ENCODE peak calls at places on chromosomes 4 and X, in five cellular contexts. F, Q, W, R and X are unnamed samples.

GRCh38 chr4:151690164-151690856 is 70.5 kb downstream of the GATB start:
- DNase-seq in F (peak), Q (no peak), W (no peak), R (no peak), X (peak)

GRCh38 chr4:139582044-139582443 is 26.0 kb upstream of the SETD7 start:
- DNase-seq in F (no peak), W (no peak), R (no peak), Q (no peak), X (no peak)

GRCh38 chr4:30847157-30847556 is 127.0 kb downstream of the PCDH7 start:
- DNase-seq in Q (no peak), R (peak), F (no peak), W (no peak), X (no peak)

GRCh38 chr4:7379719-7380118 is 55.0 kb downstream of the PSAPL1 start:
- DNase-seq in R (peak), W (no peak), F (no peak), Q (no peak), X (no peak)

GRCh38 chr4:168541608-168541953 is 44.7 kb downstream of the PALLD start:
- DNase-seq in Q (no peak), R (no peak), F (peak), W (no peak), X (peak)

GRCh38 chrX:73850124-73851013 is 287.4 kb downstream of the CHIC1 start:
- DNase-seq in F (no peak), R (no peak), W (no peak), Q (peak), X (peak)

GRCh38 chrX:103367502-103367901 is 8.8 kb upstream of the BEX3 start:
- DNase-seq in R (no peak), Q (no peak), W (no peak), F (no peak), X (no peak)

GRCh38 chr4:186228514-186228894 is 1.2 kb downstream of the KLKB1 start:
- DNase-seq in W (no peak), F (no peak), R (no peak), Q (no peak), X (no peak)

GRCh38 chrX:134502686-134503085 is 42.7 kb downstream of the HPRT1 start:
- DNase-seq in R (no peak), W (no peak), Q (no peak), F (no peak), X (no peak)

GRCh38 chrX:152573866-152574265 is 63.8 kb upstream of the GABRQ start:
- DNase-seq in F (no peak), W (no peak), Q (no peak), R (no peak), X (no peak)

GRCh38 chrX:136694491-136695087 is 46.6 kb downstream of the CD40LG start:
- DNase-seq in F (no peak), W (no peak), Q (peak), R (no peak), X (peak)

GRCh38 chr4:108432418-108432817 is 188.0 kb upstream of the RPL34 start:
- DNase-seq in W (no peak), R (no peak), F (no peak), Q (no peak), X (no peak)

GRCh38 chr4:109981936-109982335 is 69.3 kb downstream of the EGF start:
- DNase-seq in Q (no peak), W (no peak), R (no peak), F (no peak), X (no peak)

GRCh38 chr4:109979932-109980717 is 67.4 kb downstream of the EGF start:
- DNase-seq in W (no peak), F (peak), R (no peak), Q (no peak), X (peak)

GRCh38 chr4:109976189-109976588 is 63.5 kb downstream of the EGF start:
- DNase-seq in R (no peak), Q (no peak), W (no peak), F (no peak), X (no peak)

GRCh38 chr4:109977854-109978501 is 65.3 kb downstream of the EGF start:
- DNase-seq in F (peak), W (no peak), R (no peak), Q (no peak), X (peak)

GRCh38 chr4:109978704-109979103 is 66.0 kb downstream of the EGF start:
- DNase-seq in W (no peak), F (no peak), R (no peak), Q (no peak), X (no peak)
- TF ChIP-seq CTCF in W (no peak), F (no peak), R (no peak), Q (no peak), X (no peak)

DNA sequence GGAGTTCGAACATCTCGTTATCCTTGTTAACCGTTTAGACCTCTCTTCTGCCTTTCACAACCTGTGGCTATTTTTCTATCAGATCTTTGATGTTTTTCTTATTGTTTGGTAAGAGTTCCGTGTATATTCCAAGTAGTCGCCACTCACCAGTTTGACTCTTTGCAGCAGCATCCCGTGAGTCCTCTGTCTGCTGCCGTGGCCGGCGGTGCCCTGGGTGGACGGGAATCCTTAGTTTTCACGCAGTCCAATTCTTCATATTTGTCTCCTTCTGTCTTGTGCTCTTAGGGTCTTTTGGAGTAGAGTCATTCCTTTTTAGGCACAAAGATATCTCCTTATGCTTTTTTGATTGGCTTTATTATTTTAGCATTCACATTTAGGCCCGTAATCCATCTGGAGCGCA is 95.0 kb upstream of the MSX1 start:
- DNase-seq in F (no peak), R (no peak), W (no peak), Q (no peak), X (no peak)
- TF ChIP-seq CTCF in F (no peak), R (no peak), W (no peak), Q (no peak), X (no peak)

GRCh38 chr4:119628281-119629141 is at the start of gene PDE5A:
- DNase-seq in R (peak), W (peak), F (peak), Q (peak), X (peak)

GRCh38 chr4:119626420-119626819 is 2.2 kb downstream of the PDE5A start:
- DNase-seq in Q (no peak), W (no peak), F (no peak), R (no peak), X (no peak)

GRCh38 chr4:119627267-119628190 is 1.1 kb downstream of the PDE5A start:
- DNase-seq in Q (peak), F (peak), R (no peak), W (peak), X (peak)

GRCh38 chr4:119626943-119627266 is 1.7 kb downstream of the PDE5A start:
- DNase-seq in Q (no peak), W (no peak), R (no peak), F (no peak), X (no peak)

DNA sequence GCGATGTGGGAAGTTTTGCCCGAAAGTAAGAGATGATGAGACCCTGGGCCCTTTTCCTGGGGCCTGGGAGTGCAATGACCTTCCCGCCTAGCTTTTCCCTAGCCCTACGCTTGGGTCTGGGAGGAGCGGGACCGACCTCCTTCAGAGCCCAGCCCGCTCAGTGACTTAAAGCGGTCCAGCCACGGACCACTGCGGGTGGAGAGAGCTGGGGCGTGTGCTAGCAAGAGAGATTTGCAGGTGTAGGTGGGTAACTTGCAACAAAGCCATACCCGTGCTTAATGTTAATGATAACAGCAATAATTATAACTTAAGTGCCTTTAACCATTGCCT is 503 bp upstream of the PDE5A start:
- DNase-seq in Q (no peak), R (no peak), W (no peak), F (no peak), X (no peak)
- TF ChIP-seq CTCF in Q (no peak), R (no peak), W (no peak), F (no peak), X (no peak)

DNA sequence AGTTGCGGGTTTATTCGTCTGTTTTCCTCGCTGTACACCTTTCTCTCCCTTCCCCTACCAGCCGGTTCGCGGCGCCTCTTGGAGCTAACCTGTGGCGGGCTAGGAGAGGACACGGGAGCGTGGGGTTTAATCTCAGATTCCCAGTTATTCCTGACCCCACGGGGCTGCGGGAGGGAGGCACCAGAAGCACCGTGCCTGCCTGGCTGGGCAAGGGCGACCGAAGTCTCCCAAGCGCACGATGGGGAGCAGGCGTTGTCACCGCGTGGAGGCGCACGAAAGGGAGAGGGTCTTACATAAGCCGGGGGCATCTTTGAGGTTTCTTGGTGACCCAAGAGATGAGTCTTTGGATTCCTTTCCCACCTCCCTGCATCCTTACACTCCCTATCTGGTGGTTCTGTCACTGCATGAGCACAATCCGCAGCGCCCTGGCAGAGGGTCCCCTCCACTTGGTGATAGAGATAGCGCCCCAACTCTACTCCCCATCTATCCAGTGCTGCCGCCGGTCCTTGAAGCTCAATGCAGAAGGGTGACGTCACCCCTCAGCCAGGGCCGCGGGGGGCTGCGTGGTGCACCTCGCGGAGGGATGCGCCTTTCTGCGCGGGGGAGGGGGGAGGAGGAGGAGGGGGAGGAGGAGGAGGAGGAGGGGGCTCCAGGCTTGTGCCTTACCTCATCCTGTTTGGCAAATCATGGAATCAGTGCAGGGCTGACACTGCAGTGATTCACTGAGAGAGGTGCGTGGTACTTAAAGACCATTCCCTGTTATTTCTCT is 793 bp downstream of the TSPAN7 start:
- DNase-seq in Q (no peak), F (no peak), W (no peak), R (peak), X (no peak)
- TF ChIP-seq CTCF in Q (no peak), F (no peak), W (no peak), R (no peak), X (no peak)

GRCh38 chrX:70613295-70613694 is 168.7 kb downstream of the DLG3 start:
- DNase-seq in Q (no peak), R (no peak), W (no peak), F (no peak), X (peak)
- TF ChIP-seq CTCF in Q (no peak), R (no peak), W (no peak), F (no peak), X (no peak)

GRCh38 chr4:75434105-75434504 is 80.1 kb downstream of the RCHY1 start:
- DNase-seq in R (peak), Q (no peak), W (no peak), F (no peak), X (no peak)

GRCh38 chr4:75429208-75429607 is 85.0 kb downstream of the RCHY1 start:
- DNase-seq in F (no peak), Q (no peak), R (no peak), W (no peak), X (no peak)

DNA sequence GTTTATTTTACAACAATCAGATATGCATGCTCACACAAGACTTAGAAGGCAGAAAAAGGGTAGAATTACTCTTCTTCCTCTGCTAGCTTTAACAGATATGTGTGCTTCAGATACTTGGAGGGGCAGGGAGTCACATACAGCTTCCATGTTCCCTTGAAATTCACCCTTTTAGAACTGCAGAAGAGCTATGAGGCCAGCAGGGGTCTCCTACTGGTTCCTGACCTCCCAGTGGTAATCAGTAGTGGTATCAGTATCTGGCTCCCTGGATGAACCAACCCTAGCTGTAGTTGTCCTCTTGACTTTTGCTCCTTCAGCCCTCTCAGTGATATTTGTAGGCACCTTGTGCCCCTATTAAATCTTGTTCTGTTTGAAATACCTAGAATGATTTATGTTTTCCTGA is 81.5 kb downstream of the RCHY1 start:
- DNase-seq in R (no peak), W (no peak), Q (peak), F (peak), X (peak)
- TF ChIP-seq CTCF in R (no peak), W (no peak), Q (peak), F (peak), X (peak)

DNA sequence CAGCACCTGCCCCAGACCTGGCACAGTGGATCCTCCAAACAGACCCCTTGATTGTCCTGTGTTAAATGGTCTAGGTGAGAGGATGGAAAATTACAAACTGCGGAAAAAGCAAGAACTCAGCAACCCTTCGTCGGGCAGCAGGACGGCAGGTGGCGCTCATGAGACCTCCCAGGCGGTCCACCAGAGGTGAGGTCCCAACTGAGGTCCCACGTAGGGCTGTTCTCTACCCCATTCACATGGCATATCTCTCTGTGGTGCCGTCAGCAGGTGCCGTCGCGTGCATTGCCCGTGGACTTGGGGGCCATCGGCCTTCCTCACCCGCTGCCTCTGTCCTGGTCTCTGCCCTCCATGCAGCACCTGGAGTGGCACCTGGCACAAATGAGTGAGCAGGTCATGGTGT is 88.2 kb downstream of the CRMP1 start:
- DNase-seq in Q (no peak), R (no peak), W (no peak), F (no peak), X (no peak)
- TF ChIP-seq CTCF in Q (peak), R (no peak), W (no peak), F (no peak), X (peak)

GRCh38 chr4:85000343-85000742 is 33.9 kb upstream of the WDFY3 start:
- DNase-seq in W (no peak), F (no peak), R (no peak), Q (no peak), X (no peak)

DNA sequence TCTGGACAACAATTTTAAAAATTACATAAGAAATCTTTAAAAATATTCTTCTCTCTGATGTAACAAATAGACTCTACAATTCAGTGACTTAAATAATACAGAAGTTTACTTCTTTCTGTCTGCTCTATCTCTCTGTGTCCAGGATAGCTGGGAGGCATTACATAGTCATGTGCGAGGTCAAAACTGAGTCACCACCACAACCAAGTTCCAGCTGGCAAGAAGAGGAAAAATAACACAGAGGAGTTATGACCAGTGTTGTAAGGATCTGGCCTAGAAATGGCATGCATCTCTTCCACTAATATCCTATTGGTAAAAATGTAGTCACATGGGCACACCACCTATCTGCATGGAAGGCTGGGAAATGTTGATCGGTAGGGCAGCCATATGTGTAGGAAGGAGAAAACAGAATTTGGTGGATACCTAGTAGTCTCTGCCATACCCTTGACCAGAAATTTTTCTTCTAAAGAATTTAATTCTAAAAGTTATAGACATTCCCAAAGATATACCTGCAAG is 39.4 kb upstream of the WDFY3 start:
- DNase-seq in F (peak), Q (no peak), W (peak), R (no peak), X (peak)
- TF ChIP-seq CTCF in F (no peak), Q (no peak), W (no peak), R (no peak), X (no peak)

GRCh38 chr4:187726485-187726884 is 269.1 kb upstream of the ZFP42 start:
- DNase-seq in Q (no peak), R (no peak), F (no peak), W (no peak), X (no peak)
- TF ChIP-seq CTCF in Q (no peak), R (no peak), F (no peak), W (no peak), X (no peak)

GRCh38 chr4:96227515-96227914 is 387.6 kb downstream of the PDHA2 start:
- DNase-seq in Q (no peak), F (no peak), R (no peak), W (no peak), X (no peak)

DNA sequence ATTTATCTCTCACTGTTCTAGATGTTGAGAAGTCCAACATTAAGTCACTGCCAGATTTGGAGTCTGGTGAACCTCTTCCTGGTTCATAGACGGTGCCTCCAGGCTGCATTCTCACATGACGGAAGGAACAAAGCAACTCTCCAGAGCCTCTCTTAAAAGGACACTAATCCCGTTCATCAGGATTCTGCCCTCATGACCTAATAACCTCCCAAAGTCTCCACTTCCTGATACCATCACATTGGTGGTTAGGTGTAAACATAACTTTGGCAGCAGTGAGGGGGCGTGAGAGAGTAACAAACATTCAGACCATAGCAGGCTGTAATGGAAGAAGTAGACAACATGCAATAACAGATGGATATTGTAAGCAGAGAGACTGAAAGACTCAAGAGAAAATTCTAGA is 388.6 kb downstream of the PDHA2 start:
- DNase-seq in R (no peak), Q (no peak), F (no peak), W (no peak), X (no peak)
- TF ChIP-seq CTCF in R (no peak), Q (no peak), F (no peak), W (no peak), X (no peak)